ENCODE peak calls at places on chromosome 5, in five cellular contexts. T, F, L, S and A are unnamed samples.

GRCh38 chr5:129771058-129771838 is 23.4 kb downstream of the MINAR2 start:
- DNase-seq in T (peak; percentile 26), F (peak; percentile 38), L (peak; percentile 86), S (no peak), A (peak; percentile 68)

GRCh38 chr5:33281507-33281906 is 159.3 kb upstream of the TARS1 start:
- DNase-seq in T (no peak), F (no peak), L (no peak), S (no peak), A (peak; percentile 23)

GRCh38 chr5:141476132-141476909 is 555 bp downstream of the PCDHGC3 start:
- DNase-seq in T (peak; percentile 56), F (peak; percentile 75), L (peak; percentile 78), S (peak; percentile 70), A (peak; percentile 81)

GRCh38 chr5:77635617-77636422 is 2.7 kb downstream of the OTP start:
- DNase-seq in T (no peak), F (no peak), L (no peak), S (no peak), A (no peak)

GRCh38 chr5:151174612-151175101 is 17.1 kb upstream of the ANXA6 start:
- DNase-seq in T (no peak), F (peak; percentile 25), L (peak; percentile 90), S (peak; percentile 14), A (no peak)

GRCh38 chr5:50576686-50577256 is 89.7 kb upstream of the PARP8 start:
- DNase-seq in T (no peak), F (no peak), L (no peak), S (no peak), A (no peak)

GRCh38 chr5:103587185-103587748 is 24.7 kb upstream of the NUDT12 start:
- DNase-seq in T (peak; percentile 20), F (peak; percentile 20), L (no peak), S (no peak), A (peak; percentile 58)

GRCh38 chr5:73606206-73606753 is 19.7 kb upstream of the ARHGEF28 start:
- DNase-seq in T (no peak), F (no peak), L (no peak), S (no peak), A (peak; percentile 51)

GRCh38 chr5:1103505-1104326 is 8.1 kb downstream of the SLC12A7 start:
- DNase-seq in T (no peak), F (no peak), L (no peak), S (peak; percentile 50), A (no peak)

GRCh38 chr5:62514510-62515119 is 64.0 kb upstream of the LRRC70 start:
- DNase-seq in T (no peak), F (no peak), L (no peak), S (no peak), A (no peak)
- H3K4me3 ChIP-seq in T (no peak overlapping the region), F (no peak overlapping the region), L (no peak overlapping the region), S (no peak overlapping the region), A (no peak overlapping the region)

DNA sequence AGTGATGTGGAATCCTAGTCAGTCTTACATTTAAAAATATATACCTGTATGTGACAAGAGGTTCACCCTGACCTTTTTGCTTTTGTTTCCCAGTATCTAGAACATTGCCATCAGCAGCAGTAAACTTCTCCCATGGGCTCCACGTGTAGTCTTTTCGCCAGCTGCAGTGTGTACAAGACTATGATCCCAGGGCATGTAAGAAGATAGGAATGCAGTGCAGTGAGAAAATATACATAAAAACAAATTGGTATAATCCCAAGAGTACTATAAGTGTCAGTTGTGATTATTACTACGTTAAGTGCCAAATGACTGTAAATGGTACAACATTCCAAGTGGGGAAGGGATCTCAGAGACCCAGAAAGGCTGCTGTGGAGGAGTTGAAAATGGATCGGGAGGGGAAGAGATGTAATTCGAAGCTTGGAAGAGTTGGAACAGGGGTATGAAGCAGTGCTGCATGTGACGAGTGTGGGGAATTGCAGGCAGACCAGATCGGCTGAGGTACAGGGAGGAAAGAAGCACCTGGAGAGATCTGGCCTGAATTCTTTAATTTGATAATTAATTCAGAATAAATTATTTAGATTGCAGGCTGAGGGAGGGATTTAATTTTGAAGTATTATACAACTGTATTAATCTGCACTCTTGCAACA is 95.1 kb downstream of the FBXL7 start:
- DNase-seq in T (no peak), F (no peak), L (no peak), S (no peak), A (no peak)
- TF ChIP-seq CTCF in T (no peak), F (no peak), L (peak; percentile 17), S (no peak), A (no peak)

DNA sequence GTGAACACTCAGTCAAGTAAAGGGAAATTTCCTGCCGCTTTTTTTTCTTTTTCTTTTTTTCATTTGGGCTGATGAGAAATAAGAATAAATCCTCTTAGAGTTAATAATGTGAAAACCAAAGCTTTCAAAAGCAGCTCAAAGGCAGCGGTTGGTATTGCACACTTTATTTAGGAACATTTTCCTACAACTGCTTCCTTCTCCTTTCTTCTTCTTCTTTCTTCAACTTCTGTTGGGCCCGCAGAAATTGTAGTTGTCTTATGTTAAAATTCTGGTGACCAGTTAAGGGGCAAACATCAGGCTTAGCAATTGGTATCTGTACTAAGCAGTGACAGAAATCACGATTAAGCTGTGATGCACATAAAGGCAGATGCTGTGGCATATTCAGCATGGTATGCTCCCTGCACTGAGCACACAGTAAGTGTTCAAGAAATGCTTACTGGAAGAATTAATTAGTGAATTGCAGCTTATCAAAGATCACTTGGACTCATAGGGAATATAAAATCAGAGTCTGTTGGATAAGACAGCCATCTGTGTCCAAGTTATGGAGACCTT is 85.4 kb downstream of the ANKRD55 start:
- DNase-seq in T (no peak), F (no peak), L (no peak), S (no peak), A (no peak)
- H3K4me3 ChIP-seq in T (no peak overlapping the region), F (no peak overlapping the region), L (no peak overlapping the region), S (no peak overlapping the region), A (no peak overlapping the region)

GRCh38 chr5:149759986-149760699 is 30.0 kb downstream of the PPARGC1B start:
- DNase-seq in T (no peak), F (no peak), L (no peak), S (no peak), A (peak; percentile 25)
- TF ChIP-seq CTCF in T (peak; percentile 19), F (no peak), L (peak; percentile 37), S (no peak), A (peak; percentile 12)

GRCh38 chr5:16888694-16889124 is 47.4 kb downstream of the MYO10 start:
- DNase-seq in T (no peak), F (peak; percentile 53), L (no peak), S (no peak), A (peak; percentile 67)

GRCh38 chr5:16891043-16891442 is 45.0 kb downstream of the MYO10 start:
- DNase-seq in T (no peak), F (no peak), L (no peak), S (no peak), A (no peak)

GRCh38 chr5:16889203-16889971 is 46.7 kb downstream of the MYO10 start:
- DNase-seq in T (no peak), F (peak; percentile 68), L (no peak), S (no peak), A (peak; percentile 68)

GRCh38 chr5:16886793-16887345 is 49.2 kb downstream of the MYO10 start:
- DNase-seq in T (no peak), F (no peak), L (no peak), S (no peak), A (no peak)

GRCh38 chr5:16889972-16890519 is 46.0 kb downstream of the MYO10 start:
- DNase-seq in T (no peak), F (peak; percentile 75), L (no peak), S (no peak), A (peak; percentile 82)
- H3K4me3 ChIP-seq in T (no peak overlapping the region), F (no peak overlapping the region), L (peak overlapping the region; percentile 59), S (no peak overlapping the region), A (no peak overlapping the region)

GRCh38 chr5:75052461-75053285 is at the start of gene GCNT4:
- DNase-seq in T (no peak), F (peak; percentile 67), L (peak; percentile 81), S (peak; percentile 28), A (peak; percentile 55)

GRCh38 chr5:75051217-75051751 is 1.1 kb downstream of the GCNT4 start:
- DNase-seq in T (no peak), F (no peak), L (peak; percentile 67), S (no peak), A (no peak)

GRCh38 chr5:75054110-75054930 is 2.0 kb upstream of the GCNT4 start:
- DNase-seq in T (no peak), F (peak; percentile 63), L (peak; percentile 92), S (peak; percentile 37), A (peak; percentile 61)

GRCh38 chr5:75055727-75056144 is 3.4 kb upstream of the GCNT4 start:
- DNase-seq in T (no peak), F (peak; percentile 92), L (peak; percentile 90), S (no peak), A (no peak)

GRCh38 chr5:75053286-75054109 is 1.1 kb upstream of the GCNT4 start:
- DNase-seq in T (no peak), F (peak; percentile 84), L (peak; percentile 84), S (peak; percentile 44), A (peak; percentile 82)
- TF ChIP-seq CTCF in T (no peak), F (no peak), L (peak; percentile 36), S (peak; percentile 34), A (peak; percentile 2)

GRCh38 chr5:134554319-134555222 is 29.1 kb downstream of the JADE2 start:
- DNase-seq in T (no peak), F (peak; percentile 96), L (no peak), S (peak; percentile 59), A (peak; percentile 95)

GRCh38 chr5:134555223-134555790 is 29.8 kb downstream of the JADE2 start:
- DNase-seq in T (no peak), F (no peak), L (no peak), S (no peak), A (no peak)

GRCh38 chr5:134556994-134557393 is 31.5 kb downstream of the JADE2 start:
- DNase-seq in T (no peak), F (no peak), L (no peak), S (no peak), A (no peak)

GRCh38 chr5:134553816-134554215 is 28.3 kb downstream of the JADE2 start:
- DNase-seq in T (no peak), F (no peak), L (no peak), S (no peak), A (no peak)

GRCh38 chr5:134555889-134556311 is 30.4 kb downstream of the JADE2 start:
- DNase-seq in T (no peak), F (peak; percentile 72), L (peak; percentile 80), S (peak; percentile 52), A (peak; percentile 62)
- H3K4me3 ChIP-seq in T (no peak overlapping the region), F (no peak overlapping the region), L (no peak overlapping the region), S (no peak overlapping the region), A (no peak overlapping the region)

DNA sequence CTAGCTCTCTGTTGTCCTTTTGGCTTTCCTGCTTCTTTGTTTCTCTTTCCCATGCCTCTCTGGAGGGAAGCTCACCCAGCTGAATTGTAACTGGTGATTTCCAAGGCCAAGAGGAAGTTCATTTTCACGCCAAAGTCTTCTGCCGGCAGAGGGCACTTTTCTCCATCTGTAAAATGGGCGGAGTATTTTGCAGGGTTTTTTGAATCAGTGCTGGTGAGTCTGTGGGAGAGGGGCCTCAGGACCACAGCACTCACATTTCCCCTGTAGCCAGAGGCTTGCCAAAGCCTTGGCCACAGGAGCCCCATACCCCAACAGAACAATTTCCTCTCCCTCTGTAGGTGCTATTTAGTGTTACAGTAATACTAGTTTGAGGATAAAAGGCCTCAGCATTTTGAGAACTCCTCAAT is 42.3 kb upstream of the MATR3 start:
- DNase-seq in T (no peak), F (no peak), L (no peak), S (no peak), A (no peak)
- TF ChIP-seq CTCF in T (no peak), F (peak; percentile 17), L (peak; percentile 45), S (no peak), A (peak; percentile 41)